ENCODE peak calls at places on chromosomes 11 and 22, in five cellular contexts. P, E, N, H and R are unnamed samples.

GRCh38 chr11:59901306-59901705 is 22.7 kb downstream of the OOSP3 start:
- DNase-seq in N (peak; percentile 67), E (no peak), P (no peak), H (no peak), R (no peak)

GRCh38 chr11:134599180-134599810 is 187.3 kb upstream of the B3GAT1 start:
- DNase-seq in H (no peak), N (peak; percentile 27), E (no peak), P (peak; percentile 12), R (no peak)

GRCh38 chr11:128052912-128053641 is 534.3 kb downstream of the ETS1 start:
- DNase-seq in N (no peak), H (peak; percentile 65), P (no peak), E (no peak), R (no peak)

GRCh38 chr11:69934861-69935494 is 115.8 kb upstream of the FGF3 start:
- DNase-seq in H (no peak), N (no peak), E (no peak), P (no peak), R (no peak)

GRCh38 chr22:39594411-39594810 is 23.9 kb downstream of the CACNA1I start:
- DNase-seq in P (no peak), N (no peak), E (no peak), H (no peak), R (no peak)

GRCh38 chr11:66238786-66239413 is 29.5 kb upstream of the RAB1B start:
- DNase-seq in N (no peak), P (no peak), E (no peak), H (no peak), R (no peak)

GRCh38 chr11:23288001-23288783 is 427.9 kb upstream of the CCDC179 start:
- DNase-seq in H (peak; percentile 87), P (no peak), E (no peak), N (no peak), R (no peak)

GRCh38 chr11:44680982-44681597 is 45.7 kb upstream of the TSPAN18 start:
- DNase-seq in P (no peak), H (no peak), E (no peak), N (no peak), R (no peak)

GRCh38 chr11:118497831-118498230 is 29.4 kb upstream of the TTC36 start:
- DNase-seq in H (peak; percentile 39), E (no peak), N (no peak), P (no peak), R (no peak)

GRCh38 chr22:24059793-24060192 is 48.7 kb downstream of the CABIN1 start:
- DNase-seq in E (no peak), P (no peak), H (no peak), N (no peak), R (no peak)
- H3K27ac ChIP-seq in E (peak overlapping the region; percentile 71), P (no peak overlapping the region), H (peak overlapping the region; percentile 88), N (no peak overlapping the region), R (peak overlapping the region; percentile 24)

DNA sequence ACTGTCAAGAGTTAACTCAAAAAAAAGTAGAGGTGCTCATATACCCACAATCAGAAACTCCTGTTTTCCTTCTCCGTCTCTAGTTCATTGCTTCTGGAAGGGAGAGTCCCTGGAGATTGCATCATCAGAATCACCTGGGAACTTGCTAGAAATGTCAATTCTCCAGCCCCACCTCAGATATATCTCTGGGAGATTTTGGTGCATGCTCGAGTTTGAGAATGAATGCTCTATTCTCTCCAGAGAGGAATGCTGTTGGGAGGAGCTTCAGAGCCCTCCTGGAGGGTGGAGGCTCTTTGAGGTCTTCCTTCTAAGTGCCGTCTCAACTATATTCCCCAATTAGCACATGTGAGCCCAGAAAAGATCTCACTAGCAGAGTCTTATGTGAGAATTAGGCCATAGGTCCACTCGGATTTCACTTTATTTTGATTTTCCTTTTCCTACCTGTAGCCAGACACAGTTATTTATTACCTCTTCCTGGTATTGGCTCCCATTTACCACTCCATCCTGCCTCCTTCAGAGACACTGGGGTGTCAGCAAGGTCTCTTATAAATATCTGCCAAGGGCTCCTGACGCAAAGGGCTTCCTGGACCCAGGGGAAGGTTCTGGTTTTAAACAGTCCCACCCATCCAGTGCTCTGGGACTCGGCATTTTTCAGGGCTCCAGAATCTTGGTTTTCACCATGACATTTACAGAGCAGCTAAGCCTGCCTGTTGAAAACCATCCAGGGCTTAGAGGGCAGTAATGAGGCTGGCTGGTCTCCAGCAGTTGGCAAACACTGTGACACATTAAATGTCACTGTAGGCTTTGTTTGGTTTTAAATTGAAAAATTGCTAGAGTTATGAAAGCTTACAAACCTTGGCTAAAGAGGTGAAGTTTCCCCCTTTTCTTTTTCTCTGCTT is 136.2 kb downstream of the CD44 start:
- DNase-seq in H (peak; percentile 33), P (peak; percentile 28), E (peak; percentile 64), N (peak; percentile 94), R (peak; percentile 35)
- TF ChIP-seq CTCF in H (no peak), P (no peak), E (no peak), N (no peak), R (no peak)

GRCh38 chr22:28904211-28904808 is 20.9 kb downstream of the ZNRF3 start:
- DNase-seq in N (peak; percentile 52), P (no peak), E (no peak), H (peak; percentile 61), R (no peak)
- H3K27ac ChIP-seq in N (peak overlapping the region; percentile 54), P (peak overlapping the region; percentile 48), E (peak overlapping the region; percentile 59), H (peak overlapping the region; percentile 72), R (peak overlapping the region; percentile 44)

DNA sequence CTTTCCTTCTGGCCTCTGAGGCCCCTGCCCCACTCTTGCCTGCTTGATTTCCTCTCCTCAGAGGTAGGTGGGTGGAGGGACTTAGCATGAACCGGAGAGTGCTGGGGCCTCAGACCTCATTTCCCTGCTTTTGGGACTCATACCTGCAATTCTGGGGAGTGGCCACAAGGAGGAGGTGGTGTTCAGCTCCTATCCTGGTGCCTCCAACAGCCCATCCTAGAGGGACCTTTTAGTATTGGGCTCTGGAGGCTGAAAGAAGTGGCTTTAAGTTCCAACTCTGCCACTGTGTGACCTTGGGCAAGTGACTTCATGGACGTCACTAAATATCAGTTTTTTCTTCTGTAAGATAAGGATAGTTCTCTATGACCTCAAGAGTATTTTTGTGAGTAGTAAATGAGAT is 98.6 kb downstream of the KIAA1671 start:
- DNase-seq in N (no peak), P (no peak), E (no peak), H (no peak), R (no peak)
- TF ChIP-seq CTCF in N (peak; percentile 35), P (peak; percentile 18), E (no peak), H (peak; percentile 42), R (no peak)

GRCh38 chr22:45190473-45190872 is 26.7 kb downstream of the NUP50 start:
- DNase-seq in N (no peak), E (no peak), P (no peak), H (peak; percentile 21), R (no peak)

GRCh38 chr22:45196308-45196707 is 32.6 kb downstream of the NUP50 start:
- DNase-seq in H (no peak), N (peak; percentile 50), P (no peak), E (no peak), R (no peak)

GRCh38 chr22:45194686-45195085 is 31.0 kb downstream of the NUP50 start:
- DNase-seq in E (no peak), P (no peak), H (no peak), N (peak; percentile 43), R (no peak)

GRCh38 chr22:45195616-45196015 is 31.9 kb downstream of the NUP50 start:
- DNase-seq in E (no peak), P (no peak), N (peak; percentile 46), H (no peak), R (no peak)

GRCh38 chr22:45192701-45193187 is 29.0 kb downstream of the NUP50 start:
- DNase-seq in E (no peak), P (no peak), N (peak; percentile 79), H (no peak), R (no peak)
- H3K27ac ChIP-seq in E (no peak overlapping the region), P (no peak overlapping the region), N (peak overlapping the region; percentile 75), H (no peak overlapping the region), R (peak overlapping the region; percentile 5)